ENCODE peak calls at places on chromosomes 12 and 14, in eight cellular contexts. R is SW 1271; I is GM12865; V is NCI-H2029 treated with DMSO at 0.1 percent for 48 hours; T is nucleus accumbens; A is T-helper 9 cell; E is smooth muscle cell of the brain vasculature; J is stimulated activated CD4-positive, alpha-beta T cell treated with anti-CD3 and anti-CD28 coated beads, Interleukin-2, amount 100 ng/mL, for 48 hours. Q is an unnamed sample.
A peak's percentile ranks its signal among the peaks of the same experiment; 100 is the strongest.

GRCh38 chr12:6092784-6093722 is 31.4 kb downstream of the VWF start:
- DNase-seq in R (peak; percentile 91), I (no peak), V (no peak), T (no peak), A (no peak), E (no peak), J (no peak), Q (no peak)

GRCh38 chr12:15532364-15532977 is 210.2 kb downstream of the PTPRO start:
- DNase-seq in R (no peak), I (peak; percentile 66), V (no peak), T (no peak), A (peak; percentile 12), E (peak; percentile 33), J (peak; percentile 29), Q (no peak)

GRCh38 chr12:106767206-106767605 is 7.3 kb upstream of the RIC8B start:
- DNase-seq in R (no peak), I (no peak), V (no peak), T (no peak), A (no peak), E (no peak), J (no peak), Q (no peak)

GRCh38 chr12:74317078-74317581 is 220.5 kb upstream of the ATXN7L3B start:
- DNase-seq in R (no peak), I (peak; percentile 4), V (no peak), T (no peak), A (no peak), E (peak; percentile 91), J (no peak), Q (peak; percentile 32)

GRCh38 chr12:51631021-51631420 is 40.0 kb downstream of the SCN8A start:
- DNase-seq in R (no peak), I (no peak), V (no peak), T (no peak), A (no peak), E (no peak), J (no peak), Q (no peak)

GRCh38 chr12:96425973-96426372 is 25.7 kb upstream of the CDK17 start:
- DNase-seq in R (no peak), I (no peak), V (peak; percentile 6), T (no peak), A (no peak), E (no peak), J (no peak), Q (no peak)

GRCh38 chr12:3042394-3042793 is 34.8 kb upstream of the TSPAN9 start:
- DNase-seq in R (no peak), I (peak; percentile 37), V (no peak), T (no peak), A (no peak), E (no peak), J (no peak), Q (no peak)

GRCh38 chr12:116964004-116964739 is 53.4 kb downstream of the FBXW8 start:
- DNase-seq in R (no peak), I (no peak), V (peak; percentile 35), T (no peak), A (no peak), E (no peak), J (no peak), Q (no peak)

GRCh38 chr12:88111074-88111652 is 30.7 kb downstream of the CEP290 start:
- DNase-seq in R (no peak), I (peak; percentile 44), V (peak; percentile 42), T (no peak), A (no peak), E (peak; percentile 24), J (no peak), Q (no peak)

GRCh38 chr14:84409435-84409834 is 1120.5 kb upstream of the FLRT2 start:
- DNase-seq in R (no peak), I (no peak), V (no peak), T (no peak), A (no peak), E (no peak), J (no peak), Q (no peak)

GRCh38 chr14:22829661-22830328 is at the start of gene MRPL52:
- DNase-seq in R (peak; percentile 76), I (peak; percentile 96), V (peak; percentile 100), T (peak; percentile 81), A (peak; percentile 83), E (peak; percentile 77), J (peak; percentile 82), Q (peak; percentile 91)

GRCh38 chr14:21300892-21301291 is 21.0 kb downstream of the RPGRIP1 start:
- DNase-seq in R (no peak), I (peak; percentile 28), V (no peak), T (peak; percentile 3), A (peak; percentile 21), E (no peak), J (no peak), Q (peak; percentile 67)

GRCh38 chr12:55716582-55717396 is 943 bp downstream of the BLOC1S1 start:
- DNase-seq in R (no peak), I (no peak), V (no peak), T (no peak), A (no peak), E (no peak), J (no peak), Q (no peak)

GRCh38 chr12:26121841-26122680 is 2.8 kb downstream of the BHLHE41 start:
- DNase-seq in R (no peak), I (peak; percentile 46), V (no peak), T (no peak), A (no peak), E (no peak), J (no peak), Q (no peak)